ENCODE peak calls at places on chromosomes 3 and 15, in eight cellular contexts. B, A, D, H, T, X, Y and Z are unnamed samples.
A peak's percentile ranks its signal among the peaks of the same experiment; 100 is the strongest.

GRCh38 chr15:48191574-48192225 is at the start of gene CTXN2:
- DNase-seq in A (no peak), B (no peak), H (no peak), T (peak; percentile 11), D (no peak), X (peak; percentile 58), Y (peak; percentile 16), Z (no peak)

GRCh38 chr3:16338999-16339398 is 74.0 kb downstream of the OXNAD1 start:
- DNase-seq in D (no peak), Y (peak; percentile 97), H (no peak), A (no peak), B (no peak), X (no peak), T (no peak), Z (peak; percentile 83)

GRCh38 chr3:31106204-31106603 is 211.7 kb upstream of the GADL1 start:
- DNase-seq in Y (peak; percentile 75), H (no peak), A (no peak), D (no peak), B (no peak), X (no peak), T (no peak), Z (no peak)

GRCh38 chr3:49566312-49566711 is 12.0 kb downstream of the BSN start:
- DNase-seq in D (no peak), B (no peak), A (no peak), H (no peak), X (no peak), Y (peak; percentile 33), T (no peak), Z (no peak)

GRCh38 chr15:29312387-29312786 is 42.8 kb upstream of the NSMCE3 start:
- DNase-seq in T (no peak), A (no peak), Y (peak; percentile 76), H (no peak), X (no peak), B (no peak), D (no peak), Z (peak; percentile 49)

GRCh38 chr3:185750702-185751101 is 74.1 kb downstream of the IGF2BP2 start:
- DNase-seq in X (no peak), B (no peak), Y (no peak), A (no peak), H (no peak), T (no peak), D (no peak), Z (no peak)

GRCh38 chr3:5181479-5182141 is 5.9 kb upstream of the EDEM1 start:
- DNase-seq in A (no peak), B (no peak), Y (no peak), H (no peak), X (no peak), T (no peak), D (no peak), Z (no peak)

GRCh38 chr3:121552379-121552778 is 6.6 kb upstream of the POLQ start:
- DNase-seq in B (no peak), Y (no peak), H (no peak), X (no peak), T (no peak), A (no peak), D (no peak), Z (no peak)

GRCh38 chr15:57138260-57138895 is 219.9 kb downstream of the TCF12 start:
- DNase-seq in X (peak; percentile 83), H (no peak), Y (peak; percentile 93), A (no peak), B (no peak), T (peak; percentile 50), D (no peak), Z (no peak)

GRCh38 chr15:80640546-80641121 is 54.5 kb upstream of the ABHD17C start:
- DNase-seq in T (no peak), A (no peak), D (no peak), X (no peak), H (no peak), Y (no peak), B (no peak), Z (no peak)

GRCh38 chr3:47247131-47248064 is 35.2 kb downstream of the KIF9 start:
- DNase-seq in H (no peak), X (no peak), B (no peak), D (no peak), T (no peak), A (peak; percentile 51), Y (no peak), Z (no peak)

GRCh38 chr3:48601622-48601994 is 6.5 kb upstream of the COL7A1 start:
- DNase-seq in B (no peak), A (no peak), H (peak; percentile 89), X (no peak), T (no peak), D (no peak), Y (no peak), Z (no peak)

GRCh38 chr3:9400626-9401025 is 3.2 kb downstream of the SETD5 start:
- DNase-seq in A (no peak), X (no peak), H (no peak), D (no peak), B (no peak), Y (no peak), T (no peak), Z (no peak)

GRCh38 chr3:9397911-9398714 is 698 bp downstream of the SETD5 start:
- DNase-seq in B (no peak), T (peak; percentile 18), X (peak; percentile 80), D (peak; percentile 63), Y (peak; percentile 45), A (peak; percentile 68), H (peak; percentile 34), Z (no peak)

GRCh38 chr3:9398715-9399708 is 1.6 kb downstream of the SETD5 start:
- DNase-seq in B (no peak), T (no peak), A (no peak), X (peak; percentile 59), H (no peak), Y (peak; percentile 80), D (peak; percentile 30), Z (no peak)

GRCh38 chr3:9401986-9402385 is 4.6 kb downstream of the SETD5 start:
- DNase-seq in Y (no peak), D (no peak), X (no peak), T (no peak), H (no peak), B (no peak), A (no peak), Z (no peak)

GRCh38 chr3:9399746-9400145 is 2.3 kb downstream of the SETD5 start:
- DNase-seq in X (peak; percentile 86), T (peak; percentile 60), H (peak; percentile 89), A (peak; percentile 70), B (no peak), D (peak; percentile 70), Y (peak; percentile 98), Z (peak; percentile 32)
- TF ChIP-seq CTCF in X (peak; percentile 16), T (no peak), H (no peak), A (peak; percentile 10), B (no peak), D (no peak), Y (peak; percentile 47), Z (no peak)

GRCh38 chr3:140092883-140093536 is 158.0 kb downstream of the CLSTN2 start:
- DNase-seq in B (no peak), D (no peak), A (no peak), Y (no peak), H (no peak), X (peak; percentile 56), T (peak; percentile 9), Z (no peak)
- TF ChIP-seq CTCF in B (peak; percentile 47), D (no peak), A (no peak), Y (no peak), H (no peak), X (peak; percentile 76), T (no peak), Z (peak; percentile 61)

GRCh38 chr3:72587282-72587681 is 261.0 kb downstream of the SHQ1 start:
- DNase-seq in B (no peak), D (no peak), X (peak; percentile 67), Y (no peak), H (no peak), T (no peak), A (no peak), Z (no peak)
- TF ChIP-seq CTCF in B (no peak), D (no peak), X (peak; percentile 63), Y (no peak), H (no peak), T (no peak), A (no peak), Z (no peak)

GRCh38 chr3:52299815-52300611 is 12.4 kb downstream of the GLYCTK start:
- DNase-seq in D (peak; percentile 83), A (peak; percentile 79), Y (peak; percentile 34), T (peak; percentile 50), X (peak; percentile 83), B (no peak), H (peak; percentile 73), Z (no peak)
- TF ChIP-seq CTCF in D (no peak), A (peak; percentile 34), Y (peak; percentile 37), T (no peak), X (peak; percentile 47), B (peak; percentile 13), H (no peak), Z (peak; percentile 36)

GRCh38 chr3:159732172-159733111 is 256.2 kb upstream of the IL12A start:
- DNase-seq in H (peak; percentile 28), T (peak; percentile 19), X (peak; percentile 81), Y (peak; percentile 89), D (no peak), A (no peak), B (no peak), Z (no peak)
- TF ChIP-seq CTCF in H (no peak), T (no peak), X (peak; percentile 12), Y (peak; percentile 15), D (no peak), A (no peak), B (no peak), Z (peak; percentile 20)

DNA sequence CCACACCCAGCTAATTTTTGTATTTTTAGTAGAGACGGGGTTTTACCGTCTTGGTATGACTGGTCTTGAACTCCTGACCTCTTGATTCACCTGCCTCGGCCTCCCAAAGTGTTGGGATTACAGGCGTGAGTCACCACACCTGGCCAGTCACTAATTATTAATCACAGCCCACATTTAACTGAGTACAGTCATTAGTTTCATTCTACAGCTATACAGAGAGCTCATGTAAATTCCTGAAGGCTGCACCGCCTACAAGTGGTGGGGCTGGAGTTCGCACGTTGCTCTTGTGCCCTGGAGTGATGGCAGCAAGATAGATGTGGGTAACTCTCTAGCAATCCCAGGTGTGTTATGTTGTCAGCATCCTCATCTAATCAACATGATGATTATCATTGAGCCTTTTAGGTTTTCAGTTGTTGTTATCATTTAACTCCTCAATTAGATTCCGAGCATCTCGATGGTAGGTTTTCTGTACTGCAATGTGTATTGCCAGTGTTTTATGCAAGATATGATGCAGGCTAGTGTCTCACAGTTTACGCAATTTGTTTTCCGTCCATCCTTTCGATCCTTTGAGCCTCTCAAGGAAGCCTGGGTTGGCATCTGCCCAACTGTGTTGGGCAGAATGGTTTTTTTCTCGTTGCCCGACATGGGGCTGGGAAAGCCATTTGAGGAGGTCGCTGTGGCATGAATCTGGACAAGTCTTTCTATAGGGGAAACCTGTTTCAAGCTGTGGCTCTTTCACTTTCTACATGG is 216.3 kb downstream of the LPP start:
- DNase-seq in B (no peak), H (no peak), X (no peak), A (no peak), T (no peak), D (no peak), Y (no peak), Z (no peak)
- TF ChIP-seq CTCF in B (no peak), H (no peak), X (no peak), A (no peak), T (no peak), D (no peak), Y (no peak), Z (peak; percentile 12)